ENCODE peak calls at places on chromosome 7, in nine cellular contexts. E is H9, L is neuronal stem cell, B is GM23248, M is IMR-90, R is endodermal cell, A is fibroblast of lung, V is mesendoderm, K is GM12878. F is an unnamed sample. For H3K4me1, the result is how much of the 10 kb centered on the place peaks cover.

GRCh38 chr7:1767524-1767923 is 97.4 kb downstream of the ELFN1 start:
- DNase-seq in E (no peak), L (no peak), B (peak), M (no peak), R (peak), A (no peak), V (peak), K (no peak), F (no peak)

GRCh38 chr7:149414745-149415390 is 46.0 kb downstream of the ZNF777 start:
- DNase-seq in E (peak), L (peak), B (peak), M (peak), R (peak), A (peak), V (peak), K (no peak), F (peak)

GRCh38 chr7:79553811-79554555 is 100.5 kb upstream of the MAGI2 start:
- DNase-seq in E (no peak), L (no peak), B (peak), M (peak), R (no peak), A (peak), V (no peak), K (no peak), F (no peak)

GRCh38 chr7:45902820-45903219 is 14.5 kb downstream of the IGFBP1 start:
- DNase-seq in E (no peak), L (no peak), B (no peak), M (no peak), R (peak), A (no peak), V (no peak), K (no peak), F (no peak)

GRCh38 chr7:32591938-32592337 is 96.6 kb downstream of the AVL9 start:
- DNase-seq in E (no peak), L (no peak), B (no peak), M (no peak), R (no peak), A (no peak), V (no peak), K (no peak), F (no peak)

GRCh38 chr7:13920053-13920697 is 69.3 kb downstream of the ETV1 start:
- DNase-seq in E (no peak), L (peak), B (peak), M (peak), R (peak), A (peak), V (peak), K (no peak), F (no peak)

GRCh38 chr7:77335581-77335980 is 80.6 kb downstream of the GSAP start:
- DNase-seq in E (no peak), L (no peak), B (peak), M (no peak), R (no peak), A (no peak), V (no peak), K (no peak), F (no peak)

GRCh38 chr7:71236488-71237179 is 104.7 kb downstream of the GALNT17 start:
- DNase-seq in E (no peak), L (no peak), B (no peak), M (no peak), R (peak), A (no peak), V (peak), K (no peak), F (no peak)

GRCh38 chr7:2537981-2538851 is 17.1 kb downstream of the BRAT1 start:
- DNase-seq in E (peak), L (no peak), B (no peak), M (no peak), R (peak), A (no peak), V (no peak), K (no peak), F (no peak)

GRCh38 chr7:131527462-131527861 is 29.0 kb downstream of the PODXL start:
- DNase-seq in E (no peak), L (no peak), B (no peak), M (no peak), R (no peak), A (no peak), V (no peak), K (no peak), F (no peak)

GRCh38 chr7:143147070-143147469 is 15.2 kb downstream of the PIP start:
- DNase-seq in E (no peak), L (no peak), B (no peak), M (no peak), R (no peak), A (no peak), V (no peak), K (no peak), F (no peak)

GRCh38 chr7:31488562-31489203 is 25.2 kb upstream of the ITPRID1 start:
- DNase-seq in E (peak), L (peak), B (peak), M (no peak), R (peak), A (peak), V (peak), K (peak), F (peak)

GRCh38 chr7:142885311-142886230 is at the start of gene TRPV6:
- DNase-seq in E (peak), L (no peak), B (no peak), M (no peak), R (peak), A (no peak), V (peak), K (no peak), F (peak)

GRCh38 chr7:153524070-153524601 is 528.1 kb upstream of the DPP6 start:
- DNase-seq in E (peak), L (peak), B (no peak), M (no peak), R (peak), A (no peak), V (peak), K (no peak), F (peak)

GRCh38 chr7:100038326-100038725 is 11.2 kb upstream of the ZSCAN21 start:
- DNase-seq in E (no peak), L (no peak), B (no peak), M (no peak), R (no peak), A (no peak), V (no peak), K (no peak), F (no peak)

GRCh38 chr7:79050592-79050991 is 402.9 kb downstream of the MAGI2 start:
- DNase-seq in E (no peak), L (no peak), B (peak), M (peak), R (no peak), A (peak), V (no peak), K (no peak), F (peak)

GRCh38 chr7:143345428-143345900 is 17.0 kb downstream of the FAM131B start:
- DNase-seq in E (peak), L (peak), B (peak), M (peak), R (peak), A (peak), V (peak), K (no peak), F (peak)

GRCh38 chr7:128115821-128116723 is 84.8 kb upstream of the LRRC4 start:
- DNase-seq in E (no peak), L (no peak), B (no peak), M (no peak), R (peak), A (no peak), V (peak), K (no peak), F (no peak)

GRCh38 chr7:108014747-108015682 is 12.1 kb upstream of the LAMB1 start:
- DNase-seq in E (no peak), L (no peak), B (peak), M (peak), R (peak), A (peak), V (no peak), K (no peak), F (no peak)

GRCh38 chr7:93043393-93043985 is 74.3 kb downstream of the SAMD9 start:
- DNase-seq in E (peak), L (peak), B (peak), M (peak), R (peak), A (peak), V (peak), K (no peak), F (no peak)

GRCh38 chr7:47400001-47400400 is 181.9 kb downstream of the TNS3 start:
- DNase-seq in E (no peak), L (no peak), B (no peak), M (no peak), R (no peak), A (no peak), V (no peak), K (no peak), F (no peak)

GRCh38 chr7:91164948-91165845 is 99.0 kb upstream of the FZD1 start:
- DNase-seq in E (no peak), L (no peak), B (peak), M (peak), R (no peak), A (peak), V (no peak), K (peak), F (no peak)
- H3K9ac ChIP-seq in E (no peak), L (no peak), B (peak), M (peak), R (no peak), A (no peak), V (no peak), K (no peak), F (no peak)

DNA sequence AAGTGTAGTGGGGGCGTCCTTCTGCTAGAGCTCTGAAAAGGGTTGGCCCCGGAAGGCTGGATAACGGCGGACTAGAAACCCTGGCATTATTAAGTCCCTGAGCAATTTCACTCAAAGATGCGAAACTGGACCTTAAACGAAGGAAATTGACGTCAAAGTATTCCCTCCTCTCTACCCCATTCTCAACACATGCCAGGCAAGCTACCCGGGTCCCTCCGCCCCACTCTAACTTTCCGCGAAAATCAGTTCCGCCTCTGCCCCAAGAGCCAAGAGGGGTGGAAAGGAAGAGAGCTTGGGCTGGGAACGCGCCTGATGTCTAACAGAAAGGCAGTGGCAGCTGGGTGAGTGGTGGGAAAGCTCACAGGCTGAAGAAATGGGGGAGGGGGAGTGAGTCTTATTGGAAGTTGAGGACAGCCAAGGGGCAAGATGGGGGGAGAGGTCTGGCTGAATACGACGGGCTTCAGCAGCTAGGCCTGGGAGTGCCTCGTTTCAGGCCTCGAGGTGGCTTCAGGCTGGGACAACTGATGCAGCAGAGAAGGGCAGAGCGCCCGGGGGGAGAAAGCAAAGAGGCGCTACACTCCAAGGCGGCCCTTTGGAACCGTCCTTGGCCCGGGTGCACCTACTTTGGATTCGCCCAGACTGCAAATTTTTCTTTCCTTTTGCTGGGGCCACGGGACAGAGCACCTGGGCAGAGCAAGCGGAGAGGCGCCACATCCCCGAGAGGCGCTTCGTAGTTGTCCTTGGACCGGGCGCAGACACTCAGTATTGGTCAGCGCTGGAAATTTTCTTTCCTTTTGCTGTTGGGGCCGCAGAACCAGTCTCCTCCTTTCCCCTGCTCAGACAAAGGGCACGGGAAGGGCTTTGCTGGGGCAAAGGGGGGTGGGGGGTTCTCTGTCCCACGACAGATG is 2.0 kb upstream of the FEZF1 start:
- DNase-seq in E (peak), L (peak), B (no peak), M (no peak), R (peak), A (no peak), V (peak), K (no peak), F (no peak)
- H3K4me1 ChIP-seq in E (under half), L (under half), B (under half), M (under half), R (under half), A (under half), V (under half), K (under half), F (under half)

DNA sequence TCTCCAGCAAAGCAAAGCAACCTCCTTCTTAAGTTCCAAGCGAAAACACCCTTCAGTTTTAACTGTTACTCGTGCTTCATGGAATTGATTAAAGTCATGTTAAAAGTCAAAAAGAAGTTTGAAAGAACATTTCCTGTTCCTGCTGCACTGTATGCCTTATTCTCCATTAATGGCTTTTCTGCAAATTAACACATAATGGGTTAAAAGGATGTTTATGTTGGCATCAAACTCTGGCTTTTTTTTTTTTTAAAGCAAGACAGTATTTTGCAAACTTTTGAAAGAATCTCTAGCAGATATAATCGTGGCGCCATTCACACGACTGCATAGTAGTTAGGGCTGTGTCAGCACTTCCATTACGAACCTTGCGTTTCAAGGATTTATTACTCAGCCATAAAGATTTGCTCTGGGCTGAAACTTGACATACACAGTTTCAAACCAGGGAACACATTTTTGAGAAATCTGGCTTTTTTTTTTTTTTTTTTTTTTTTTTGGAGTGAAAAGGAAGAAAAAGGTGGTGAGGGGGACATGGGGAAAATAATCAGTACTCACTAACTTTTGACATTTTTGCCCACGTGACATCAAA is 207.8 kb downstream of the DYNC1I1 start:
- DNase-seq in E (no peak), L (no peak), B (no peak), M (no peak), R (no peak), A (no peak), V (no peak), K (no peak), F (no peak)
- H3K9ac ChIP-seq in E (no peak), L (no peak), B (no peak), M (no peak), R (no peak), A (no peak), V (no peak), K (no peak), F (no peak)

DNA sequence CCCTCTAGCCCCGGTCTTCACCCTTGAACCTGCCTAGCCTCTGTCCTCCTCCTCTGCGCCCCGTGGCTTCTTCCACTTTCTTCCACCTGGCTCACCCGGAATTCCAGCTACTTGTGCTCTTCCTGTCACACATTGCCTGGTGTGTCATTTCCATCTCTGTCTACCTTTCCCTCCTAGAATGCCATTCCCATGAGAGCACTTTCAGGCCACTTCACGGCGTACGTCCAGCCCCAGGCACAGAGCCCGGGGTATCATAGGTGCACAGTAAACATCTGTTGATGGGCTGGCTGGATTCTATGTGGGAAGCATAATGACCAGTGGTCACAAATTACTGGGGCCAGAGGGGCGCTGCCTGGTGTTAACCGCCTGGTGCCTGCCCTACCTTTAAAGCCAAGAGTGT is 161.3 kb downstream of the CUX1 start:
- DNase-seq in E (no peak), L (no peak), B (no peak), M (no peak), R (no peak), A (no peak), V (no peak), K (no peak), F (no peak)
- H3K4me1 ChIP-seq in E (under half), L (under half), B (under half), M (under half), R (under half), A (under half), V (under half), K (under half), F (under half)

GRCh38 chr7:55147101-55147500 is 128.3 kb downstream of the EGFR start:
- DNase-seq in E (no peak), L (no peak), B (no peak), M (no peak), R (no peak), A (no peak), V (no peak), K (no peak), F (no peak)

GRCh38 chr7:55144333-55144954 is 125.6 kb downstream of the EGFR start:
- DNase-seq in E (peak), L (no peak), B (no peak), M (no peak), R (peak), A (no peak), V (peak), K (no peak), F (no peak)

GRCh38 chr7:55144955-55145342 is 126.1 kb downstream of the EGFR start:
- DNase-seq in E (no peak), L (no peak), B (no peak), M (no peak), R (no peak), A (no peak), V (no peak), K (no peak), F (no peak)

GRCh38 chr7:55147736-55148135 is 128.9 kb downstream of the EGFR start:
- DNase-seq in E (no peak), L (no peak), B (no peak), M (no peak), R (no peak), A (no peak), V (no peak), K (no peak), F (no peak)

DNA sequence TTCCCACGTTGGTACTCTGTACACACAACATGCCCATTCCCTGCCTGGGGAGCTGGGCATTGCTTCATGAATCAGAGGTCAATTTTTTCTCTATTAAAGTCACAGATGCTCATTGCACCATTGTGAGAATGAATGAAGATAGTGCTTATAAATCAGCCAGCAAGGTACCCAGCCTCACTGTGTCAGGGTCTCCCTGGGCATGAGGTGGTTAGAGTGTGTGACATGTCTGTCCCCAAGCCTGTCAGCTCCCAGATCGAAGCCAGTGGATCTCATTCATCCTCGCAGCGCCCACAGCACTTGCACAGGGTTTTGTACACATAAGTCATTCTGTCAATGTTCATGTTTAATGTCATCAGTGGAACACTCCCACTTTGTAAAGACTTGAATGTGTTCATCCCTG is 126.8 kb downstream of the EGFR start:
- DNase-seq in E (no peak), L (no peak), B (no peak), M (no peak), R (no peak), A (no peak), V (no peak), K (no peak), F (no peak)
- H3K9ac ChIP-seq in E (no peak), L (no peak), B (no peak), M (no peak), R (no peak), A (no peak), V (no peak), K (no peak), F (no peak)

GRCh38 chr7:35726654-35727053 is 31.7 kb upstream of the HERPUD2 start:
- DNase-seq in E (no peak), L (no peak), B (no peak), M (no peak), R (no peak), A (no peak), V (no peak), K (no peak), F (no peak)
- H3K4me1 ChIP-seq in E (under half), L (under half), B (under half), M (under half), R (under half), A (under half), V (under half), K (half or more), F (under half)

DNA sequence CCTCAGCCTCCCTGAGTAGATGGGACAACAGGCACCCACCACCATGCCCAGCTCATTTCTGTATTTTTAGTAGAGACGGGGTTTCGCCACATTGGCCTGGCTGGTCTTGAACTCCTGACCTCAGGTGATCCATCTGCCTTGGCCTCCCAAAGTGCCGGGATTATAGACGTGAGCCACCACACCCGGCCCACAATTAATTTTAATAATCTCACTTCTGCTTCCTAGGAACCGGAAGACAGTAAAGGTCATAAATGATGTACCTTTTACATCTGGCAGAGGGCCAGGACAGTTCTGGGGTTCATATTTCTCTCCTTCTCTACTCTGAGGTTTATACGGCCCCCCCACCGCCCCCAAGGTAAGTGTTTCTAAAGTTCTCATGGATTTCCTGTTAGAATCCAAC is 31.2 kb upstream of the AOAH start:
- DNase-seq in E (no peak), L (no peak), B (no peak), M (no peak), R (no peak), A (no peak), V (no peak), K (no peak), F (no peak)
- H3K9ac ChIP-seq in E (no peak), L (no peak), B (no peak), M (no peak), R (no peak), A (no peak), V (no peak), K (no peak), F (no peak)

GRCh38 chr7:137987563-137987962 is 14.3 kb downstream of the CREB3L2 start:
- DNase-seq in E (no peak), L (no peak), B (no peak), M (no peak), R (no peak), A (no peak), V (no peak), K (no peak), F (no peak)
- H3K4me1 ChIP-seq in E (under half), L (under half), B (half or more), M (under half), R (under half), A (under half), V (under half), K (half or more), F (under half)

DNA sequence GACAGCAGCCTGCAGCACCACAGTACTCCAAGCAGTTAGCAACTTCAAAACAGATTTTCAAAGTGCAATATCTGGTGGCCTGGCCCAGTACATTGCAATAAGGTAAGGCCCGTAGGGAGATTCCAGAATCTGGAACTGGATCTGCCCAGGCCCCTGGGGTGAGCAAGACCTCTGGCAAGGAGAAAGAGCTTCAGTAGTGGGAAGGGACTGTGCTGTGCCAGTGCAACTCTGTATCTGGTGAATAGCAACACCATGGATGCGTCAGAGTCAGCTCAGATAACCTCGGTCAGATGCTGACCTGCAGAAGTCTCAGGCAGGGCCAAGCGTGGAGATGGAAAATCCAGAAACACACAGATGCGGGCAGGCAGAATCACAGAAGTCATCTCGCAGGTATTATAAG is 30.3 kb downstream of the ELMO1 start:
- DNase-seq in E (no peak), L (no peak), B (no peak), M (no peak), R (no peak), A (no peak), V (no peak), K (no peak), F (no peak)
- H3K9ac ChIP-seq in E (no peak), L (no peak), B (no peak), M (no peak), R (no peak), A (no peak), V (no peak), K (no peak), F (no peak)